ENCODE peak calls at places on chromosome 16, in five cellular contexts. Z is ovary, O is prostate gland, S is transverse colon, X is natural killer cell. N is an unnamed sample.

GRCh38 chr16:58515871-58516767 is 802 bp downstream of the SETD6 start:
- DNase-seq in Z (peak; percentile 46), O (no peak), S (peak; percentile 67), X (no peak), N (no peak)

GRCh38 chr16:16014329-16015224 is 65.2 kb downstream of the ABCC1 start:
- DNase-seq in Z (peak; percentile 47), O (peak; percentile 66), S (peak; percentile 24), X (no peak), N (no peak)

GRCh38 chr16:51629602-51630001 is 478.5 kb upstream of the SALL1 start:
- DNase-seq in Z (no peak), O (no peak), S (no peak), X (no peak), N (no peak)

GRCh38 chr16:53921042-53921441 is 217.1 kb downstream of the FTO start:
- DNase-seq in Z (no peak), O (no peak), S (no peak), X (no peak), N (no peak)

GRCh38 chr16:1308036-1308976 is 1.1 kb upstream of the UBE2I start:
- DNase-seq in Z (no peak), O (no peak), S (peak; percentile 37), X (no peak), N (no peak)

GRCh38 chr16:82846806-82847205 is 220.0 kb downstream of the CDH13 start:
- DNase-seq in Z (no peak), O (no peak), S (no peak), X (no peak), N (no peak)

GRCh38 chr16:85984947-85985451 is 86.0 kb downstream of the IRF8 start:
- DNase-seq in Z (no peak), O (no peak), S (peak; percentile 47), X (no peak), N (peak; percentile 77)

GRCh38 chr16:50680907-50681885 is at the start of gene SNX20:
- DNase-seq in Z (no peak), O (no peak), S (peak; percentile 58), X (peak; percentile 53), N (peak; percentile 69)

GRCh38 chr16:31351937-31352315 is 3.0 kb upstream of the ITGAX start:
- DNase-seq in Z (no peak), O (no peak), S (no peak), X (peak; percentile 41), N (peak; percentile 97)

GRCh38 chr16:78004501-78004900 is 17.8 kb upstream of the CLEC3A start:
- DNase-seq in Z (no peak), O (no peak), S (no peak), X (no peak), N (no peak)

GRCh38 chr16:78002915-78003538 is 19.3 kb upstream of the CLEC3A start:
- DNase-seq in Z (peak; percentile 81), O (peak; percentile 64), S (peak; percentile 79), X (peak; percentile 26), N (peak; percentile 54)

GRCh38 chr16:78007121-78007520 is 15.2 kb upstream of the CLEC3A start:
- DNase-seq in Z (no peak), O (no peak), S (no peak), X (no peak), N (no peak)

DNA sequence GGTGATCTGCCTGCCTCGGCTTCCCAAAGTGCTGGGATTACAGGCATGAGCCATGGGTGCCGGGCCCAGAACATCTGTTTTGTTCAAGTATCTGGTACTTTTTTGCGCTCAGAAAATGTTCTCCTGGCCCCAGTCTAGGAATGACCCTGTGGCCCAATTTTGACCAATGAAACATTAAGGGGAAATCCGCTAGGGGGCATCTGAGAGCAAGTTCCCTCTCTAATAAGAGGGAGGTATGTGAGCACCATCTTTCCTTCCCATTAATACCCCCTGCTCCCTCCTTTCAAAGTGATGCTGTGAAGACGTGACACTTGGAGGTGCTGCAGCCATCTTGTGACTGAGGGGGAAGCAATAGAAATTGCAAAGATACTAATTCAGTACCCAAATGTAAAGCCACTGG is 16.5 kb upstream of the CLEC3A start:
- DNase-seq in Z (no peak), O (no peak), S (no peak), X (no peak), N (no peak)
- TF ChIP-seq CTCF in Z (no peak), O (no peak), S (no peak), X (no peak), N (peak; percentile 19)

GRCh38 chr16:22007509-22008214 is at the start of gene MOSMO:
- DNase-seq in Z (peak; percentile 76), O (peak; percentile 65), S (peak; percentile 79), X (peak; percentile 63), N (peak; percentile 57)
- TF ChIP-seq CTCF in Z (peak; percentile 31), O (no peak), S (peak; percentile 16), X (no peak), N (peak; percentile 8)

DNA sequence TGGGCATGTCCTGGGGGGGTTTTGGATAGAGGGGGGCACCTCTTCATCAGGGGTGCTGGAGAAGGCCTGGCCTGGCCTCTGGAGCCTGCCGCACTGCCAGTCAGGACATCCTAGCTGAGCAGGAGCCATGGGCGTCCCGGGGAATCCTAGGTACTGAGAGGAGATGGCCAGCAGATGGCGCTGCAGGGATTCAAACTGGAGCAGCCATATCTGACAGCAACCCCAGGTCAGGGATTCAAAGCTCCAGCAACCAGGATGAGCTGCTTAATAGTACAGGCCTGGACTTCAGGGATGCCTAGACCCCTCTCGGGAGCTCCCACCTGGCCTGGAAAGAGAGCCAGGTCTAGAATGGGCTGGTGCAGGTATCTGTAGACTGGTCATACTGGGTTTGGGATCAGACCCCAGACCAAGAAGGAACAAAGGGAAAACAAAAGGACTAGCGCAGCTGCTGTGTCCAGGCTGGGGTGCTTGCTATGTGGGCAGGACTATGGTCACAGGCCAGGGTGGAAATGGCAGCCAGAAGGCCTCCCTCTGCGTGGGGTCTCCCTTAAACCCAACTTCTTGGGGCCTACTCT is 306.9 kb upstream of the RBFOX1 start:
- DNase-seq in Z (peak; percentile 31), O (peak; percentile 6), S (peak; percentile 66), X (no peak), N (no peak)
- TF ChIP-seq CTCF in Z (no peak), O (peak; percentile 29), S (peak; percentile 45), X (peak; percentile 13), N (peak; percentile 68)

GRCh38 chr16:73049051-73049910 is 1.4 kb upstream of the ZFHX3 start:
- DNase-seq in Z (no peak), O (no peak), S (no peak), X (no peak), N (no peak)

GRCh38 chr16:73048292-73049050 is 543 bp upstream of the ZFHX3 start:
- DNase-seq in Z (peak; percentile 66), O (peak; percentile 80), S (peak; percentile 67), X (no peak), N (no peak)

GRCh38 chr16:73047221-73047535 is 750 bp downstream of the ZFHX3 start:
- DNase-seq in Z (no peak), O (no peak), S (no peak), X (no peak), N (no peak)

GRCh38 chr16:73046484-73047214 is 1.3 kb downstream of the ZFHX3 start:
- DNase-seq in Z (no peak), O (no peak), S (no peak), X (no peak), N (no peak)

DNA sequence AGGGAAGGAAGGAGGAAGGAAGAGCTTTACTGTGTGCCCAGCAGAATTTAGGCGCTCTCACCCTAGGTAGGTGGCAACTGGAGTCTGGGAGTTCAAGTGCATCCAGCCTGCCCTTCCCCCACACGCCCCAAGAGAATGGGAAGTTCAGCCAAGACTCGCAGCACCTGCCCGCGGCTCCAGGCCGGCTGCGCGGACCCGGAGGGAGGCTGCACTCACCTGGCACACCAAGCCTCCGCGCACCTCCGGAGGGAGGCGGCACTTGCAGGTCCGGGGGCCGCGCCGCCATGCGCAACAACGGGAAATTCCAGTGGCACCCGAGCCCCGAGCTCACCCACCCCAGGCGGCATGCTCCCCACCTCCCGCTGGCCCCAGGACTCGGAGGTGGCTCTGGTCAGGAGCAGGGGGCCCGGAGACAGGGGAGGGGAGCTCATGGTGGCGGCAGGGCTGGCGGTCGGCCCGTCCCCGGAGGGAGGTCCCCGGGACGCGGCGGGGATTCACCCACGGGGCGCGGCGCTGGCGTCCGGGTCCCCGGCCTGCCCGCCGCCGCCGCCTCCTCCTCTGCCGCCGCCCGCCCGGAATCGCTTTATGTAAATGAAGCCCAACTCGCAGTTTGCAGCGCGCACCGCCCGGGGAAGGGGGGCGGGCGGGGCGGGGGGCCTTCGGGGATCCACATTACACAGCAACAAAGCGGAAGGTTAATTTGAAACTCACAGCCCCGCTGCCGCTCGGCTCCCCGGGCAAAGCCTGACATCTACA is at the start of gene ZFHX3:
- DNase-seq in Z (peak; percentile 67), O (peak; percentile 78), S (peak; percentile 79), X (peak; percentile 58), N (peak; percentile 84)
- TF ChIP-seq CTCF in Z (no peak), O (no peak), S (peak; percentile 10), X (no peak), N (no peak)

GRCh38 chr16:47461598-47462266 is 601 bp downstream of the PHKB start:
- DNase-seq in Z (no peak), O (peak; percentile 27), S (peak; percentile 26), X (no peak), N (no peak)

GRCh38 chr16:47459603-47460002 is 1.3 kb downstream of the ITFG1 start:
- DNase-seq in Z (no peak), O (no peak), S (no peak), X (no peak), N (no peak)

GRCh38 chr16:47460301-47460754 is 535 bp downstream of the ITFG1 start:
- DNase-seq in Z (no peak), O (no peak), S (no peak), X (no peak), N (no peak)

GRCh38 chr16:47458331-47458730 is 2.5 kb downstream of the ITFG1 start:
- DNase-seq in Z (no peak), O (no peak), S (no peak), X (no peak), N (no peak)

DNA sequence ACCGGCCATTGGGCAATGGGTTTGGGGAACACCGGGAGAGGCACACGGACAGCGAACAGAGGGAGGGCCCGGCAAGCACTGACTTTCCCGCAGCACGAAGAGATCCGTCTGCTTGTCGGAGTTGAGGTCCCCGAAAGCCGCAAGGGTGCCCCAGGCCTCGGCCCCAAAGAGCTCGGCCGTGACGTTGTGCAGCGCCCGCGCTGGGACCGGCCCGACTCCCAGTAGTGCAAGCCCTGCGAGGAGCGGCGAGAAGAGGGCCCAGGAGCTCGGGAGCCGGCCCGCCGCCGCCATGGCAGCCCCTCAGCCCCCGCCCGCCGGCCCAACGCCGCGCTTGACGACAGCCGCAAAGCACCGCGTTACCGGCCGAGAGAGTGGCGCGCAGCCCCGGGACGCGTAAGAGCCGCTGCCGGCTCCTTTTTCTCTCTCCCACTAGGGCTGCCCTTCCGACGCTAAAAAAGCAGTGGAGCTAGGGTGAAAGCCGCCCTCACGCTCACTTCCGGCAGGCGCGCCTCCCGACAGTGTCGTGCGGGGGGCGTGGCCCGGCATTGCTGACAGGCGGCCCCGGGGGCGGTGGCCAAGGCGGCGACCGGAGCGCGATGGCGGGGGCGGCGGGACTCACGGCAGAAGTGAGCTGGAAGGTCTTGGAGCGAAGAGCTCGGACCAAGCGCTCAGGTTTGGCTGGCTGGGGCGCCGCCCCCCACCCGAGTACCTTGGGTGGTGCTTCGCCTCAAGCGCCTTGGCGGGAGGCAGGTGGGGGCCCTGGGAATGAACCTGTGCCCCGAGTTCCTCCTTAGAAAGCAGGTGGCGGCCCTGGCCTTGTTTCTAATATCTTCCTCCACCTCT is at the start of the genes ITFG1 and PHKB:
- DNase-seq in Z (peak; percentile 91), O (peak; percentile 86), S (peak; percentile 93), X (peak; percentile 96), N (peak; percentile 84)
- TF ChIP-seq CTCF in Z (no peak), O (no peak), S (no peak), X (no peak), N (no peak)

N was measured in CD14-positive monocyte.